ENCODE peak calls at places on chromosomes 7 and 10, in nine cellular contexts. A is fibroblast of mammary gland, I is heart right ventricle, V is Caco-2, M is left ventricle myocardium inferior, N is left lung, R is lung, G is fibroblast of lung, Z is GM23338. J is an unnamed sample.

GRCh38 chr10:98446121-98446655 is 547 bp downstream of the HPS1 start:
- DNase-seq in N (peak), I (peak), M (no peak), A (peak), G (peak), R (no peak), Z (peak), V (peak), J (no peak)

GRCh38 chr7:29109815-29110385 is 36.4 kb downstream of the CPVL start:
- DNase-seq in G (no peak), N (no peak), M (no peak), R (no peak), I (no peak), A (no peak), V (no peak), Z (no peak), J (no peak)

GRCh38 chr7:115208710-115209540 is 287.0 kb downstream of the MDFIC start:
- DNase-seq in G (no peak), V (no peak), I (no peak), A (no peak), Z (no peak), N (no peak), M (no peak), R (no peak), J (no peak)

GRCh38 chr7:134184767-134185166 is 57.6 kb downstream of the LRGUK start:
- DNase-seq in V (no peak), N (no peak), R (no peak), G (peak), Z (no peak), I (no peak), M (no peak), A (peak), J (no peak)

GRCh38 chr7:37920619-37921339 is at the start of gene EPDR1:
- DNase-seq in Z (peak), V (peak), M (peak), N (peak), I (peak), R (peak), A (no peak), G (peak), J (no peak)

GRCh38 chr7:107622429-107622828 is 38.2 kb upstream of the SLC26A4 start:
- DNase-seq in Z (no peak), M (no peak), V (no peak), G (peak), N (no peak), A (peak), I (no peak), R (no peak), J (no peak)

GRCh38 chr10:49070701-49071100 is 44.6 kb downstream of the VSTM4 start:
- DNase-seq in G (no peak), A (no peak), N (no peak), I (no peak), M (no peak), R (peak), V (no peak), Z (no peak), J (no peak)

GRCh38 chr10:34690403-34691049 is 124.6 kb downstream of the PARD3 start:
- DNase-seq in V (no peak), R (no peak), G (no peak), M (no peak), I (no peak), N (no peak), A (no peak), Z (no peak), J (no peak)

GRCh38 chr7:55021951-55022617 is 3.3 kb downstream of the EGFR start:
- DNase-seq in A (peak), I (no peak), M (no peak), Z (no peak), V (no peak), R (no peak), G (peak), N (no peak), J (no peak)

GRCh38 chr10:100027416-100027815 is 17.7 kb upstream of the DNMBP start:
- DNase-seq in A (no peak), G (no peak), I (no peak), Z (no peak), N (no peak), R (no peak), V (no peak), M (no peak), J (no peak)

GRCh38 chr10:100025528-100026070 is 15.9 kb upstream of the DNMBP start:
- DNase-seq in Z (no peak), V (no peak), M (no peak), R (no peak), I (no peak), N (no peak), G (no peak), A (no peak), J (no peak)

GRCh38 chr10:100022403-100022802 is 12.7 kb upstream of the DNMBP start:
- DNase-seq in I (no peak), R (no peak), M (no peak), A (peak), N (no peak), Z (no peak), G (peak), V (no peak), J (peak)

GRCh38 chr10:100021322-100021721 is 11.6 kb upstream of the DNMBP start:
- DNase-seq in Z (no peak), I (no peak), M (no peak), G (no peak), A (no peak), V (no peak), N (no peak), R (no peak), J (no peak)

GRCh38 chr10:100024741-100025140 is 15.0 kb upstream of the DNMBP start:
- DNase-seq in A (no peak), R (no peak), G (no peak), V (no peak), I (no peak), M (no peak), N (no peak), Z (no peak), J (no peak)
- H3K4me3 ChIP-seq in A (no peak), R (no peak), G (no peak), V (no peak), I (no peak), M (no peak), N (no peak), Z (no peak), J (no peak)

DNA sequence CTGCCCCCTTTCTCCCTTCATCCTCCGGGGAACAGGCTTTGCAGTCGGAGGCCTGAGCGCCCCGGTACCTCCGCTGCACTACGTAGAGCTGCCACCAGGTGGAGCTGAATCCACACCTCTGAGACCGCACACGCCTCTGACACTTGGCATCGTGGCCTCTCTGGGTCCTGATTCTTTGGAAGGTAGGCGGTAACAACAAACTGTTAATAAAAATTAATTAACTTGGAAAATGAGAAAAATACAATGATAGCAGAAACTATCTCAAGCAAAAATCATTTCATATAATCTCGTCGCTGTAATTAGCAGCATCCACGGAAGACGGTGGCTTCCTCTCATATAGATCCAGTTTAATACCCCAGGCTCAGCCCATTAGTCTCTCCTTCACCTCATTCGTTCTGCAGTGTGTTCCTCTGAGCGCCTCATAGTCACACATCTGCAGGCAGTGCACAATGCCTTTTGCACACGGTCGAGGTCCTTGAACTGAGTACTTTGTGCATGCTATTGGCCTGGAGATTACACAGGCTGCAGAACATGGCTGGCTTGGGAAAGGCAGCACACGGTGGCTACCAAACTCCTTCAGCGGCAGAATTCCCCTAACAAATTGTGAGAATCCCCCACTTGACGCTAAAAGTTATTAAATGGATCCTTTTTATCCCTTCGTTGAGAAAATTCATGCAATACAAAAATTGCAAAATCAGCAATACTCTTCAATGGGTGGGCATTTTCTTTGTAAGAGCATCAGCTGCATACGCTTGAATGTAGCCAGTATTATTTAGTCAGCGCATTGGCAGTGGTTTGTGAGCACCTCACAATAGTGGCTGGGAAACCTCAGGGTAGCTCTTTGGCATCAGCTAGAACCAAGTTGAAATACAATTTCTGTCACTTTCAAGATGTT is 18.7 kb downstream of the OR9A2 start:
- DNase-seq in N (peak), V (peak), I (peak), Z (peak), M (peak), A (peak), R (peak), G (peak), J (peak)
- TF ChIP-seq CTCF in N (peak), V (peak), I (peak), Z (peak), M (peak), A (peak), R (peak), G (peak), J (peak)

DNA sequence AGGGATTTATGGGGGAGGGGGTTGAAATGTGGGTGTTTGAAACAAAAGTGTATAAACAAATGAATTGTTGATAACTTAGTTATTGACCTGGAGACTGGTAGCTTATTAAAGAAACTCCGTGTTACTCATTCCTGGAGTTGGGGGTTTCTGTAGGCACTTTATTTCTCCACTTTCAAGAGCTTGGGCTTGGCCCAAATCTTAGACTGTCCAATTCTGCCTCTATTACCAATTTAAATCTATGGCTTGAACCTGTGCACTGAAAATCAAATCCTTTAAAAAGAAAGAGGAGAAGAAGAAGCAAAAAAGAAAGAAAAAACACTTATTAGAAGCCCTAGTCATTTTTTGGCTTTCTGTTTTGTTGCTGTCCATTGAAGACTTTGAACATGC is 2.7 kb downstream of the HOXA2 start:
- DNase-seq in A (no peak), V (no peak), M (no peak), Z (no peak), G (peak), I (no peak), R (no peak), N (no peak), J (no peak)
- H3K4me3 ChIP-seq in A (no peak), V (no peak), M (no peak), Z (no peak), G (peak), I (no peak), R (no peak), N (no peak), J (peak)

GRCh38 chr10:24884793-24885192 is 67.6 kb downstream of the PRTFDC1 start:
- DNase-seq in R (no peak), M (no peak), V (no peak), Z (peak), N (no peak), A (no peak), I (no peak), G (no peak), J (no peak)
- TF ChIP-seq CTCF in R (no peak), M (no peak), V (no peak), Z (peak), N (no peak), A (no peak), I (no peak), G (no peak), J (no peak)

DNA sequence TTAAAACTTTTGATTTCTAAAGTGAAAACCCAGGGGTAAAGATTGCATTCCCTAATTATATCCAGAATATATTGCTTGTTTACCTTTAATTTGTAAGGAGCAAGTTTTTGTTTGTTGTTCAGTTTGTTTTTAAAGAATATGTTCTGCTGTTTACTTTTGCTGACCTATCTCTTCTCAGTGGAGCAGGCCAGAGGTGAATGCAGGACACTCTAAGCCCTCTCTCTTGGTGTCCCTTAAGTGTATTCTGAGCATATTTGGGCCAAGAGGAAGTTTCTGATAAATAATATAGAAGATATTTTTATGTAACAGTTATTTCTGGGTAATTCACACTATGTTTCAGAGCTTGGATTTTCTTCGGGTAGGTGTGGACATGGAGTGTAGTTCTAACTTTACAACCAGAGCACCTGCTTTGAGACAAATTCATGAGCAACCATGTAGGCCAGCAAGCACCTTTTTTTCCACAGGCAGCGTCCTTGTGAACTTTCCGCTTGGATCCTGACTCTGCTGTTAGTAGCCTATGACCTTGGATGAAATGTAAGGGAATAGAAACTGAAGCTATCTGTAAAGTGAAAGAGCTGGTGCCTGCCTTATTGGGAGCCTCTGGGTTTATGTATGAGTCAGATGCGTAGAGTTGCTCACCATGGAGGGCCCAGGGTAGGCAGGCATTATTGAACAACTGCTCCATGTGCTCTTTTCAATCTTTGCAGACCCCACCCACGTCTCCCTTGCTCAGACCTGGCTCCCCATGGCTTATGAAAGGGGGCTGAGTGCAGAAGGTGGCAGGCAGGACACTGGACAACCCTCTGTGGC is 16.1 kb downstream of the OGDH start:
- DNase-seq in Z (no peak), M (no peak), R (no peak), V (no peak), A (no peak), I (no peak), N (no peak), G (peak), J (no peak)
- H3K4me3 ChIP-seq in Z (no peak), M (peak), R (no peak), V (no peak), A (no peak), I (no peak), N (no peak), G (no peak), J (no peak)

DNA sequence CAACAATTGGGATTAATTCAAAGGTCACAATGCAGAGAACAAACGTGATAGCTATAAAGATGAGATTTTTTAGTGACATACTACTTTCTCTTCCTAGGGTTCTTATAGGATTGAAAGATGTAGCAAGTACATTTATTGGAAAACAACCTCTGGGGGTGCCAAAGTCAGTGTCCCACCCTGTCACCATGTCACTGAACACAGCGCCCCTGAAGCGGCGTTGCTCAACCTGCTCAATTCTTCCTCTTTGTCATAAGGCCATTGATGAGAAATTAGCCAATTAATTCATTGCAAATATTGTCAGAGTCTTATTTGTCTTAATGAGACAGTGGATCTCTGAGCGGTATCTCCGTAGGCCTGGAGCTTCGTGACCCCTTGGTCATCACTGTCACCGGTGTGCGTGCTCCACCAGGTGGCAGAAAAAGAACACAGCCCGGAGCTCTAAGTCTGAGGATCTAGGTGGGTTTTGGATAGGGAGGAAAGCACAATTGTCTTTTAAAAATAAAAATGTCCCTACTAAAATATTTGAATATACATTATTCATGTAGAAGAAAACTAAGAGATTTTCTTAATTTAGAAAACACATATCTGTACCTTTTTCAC is 362.6 kb downstream of the PAXIP1 start:
- DNase-seq in A (no peak), M (no peak), V (peak), N (no peak), I (no peak), Z (no peak), G (no peak), R (no peak), J (no peak)
- TF ChIP-seq CTCF in A (no peak), M (no peak), V (peak), N (no peak), I (peak), Z (no peak), G (no peak), R (no peak), J (no peak)

GRCh38 chr7:128167316-128167691 is 73.8 kb upstream of the LEP start:
- DNase-seq in I (no peak), G (peak), Z (peak), V (peak), R (no peak), A (peak), M (no peak), N (no peak), J (peak)
- H3K4me3 ChIP-seq in I (peak), G (peak), Z (peak), V (peak), R (no peak), A (no peak), M (peak), N (peak), J (peak)

GRCh38 chr7:5422324-5423271 is 1.0 kb downstream of the TNRC18 start:
- DNase-seq in V (no peak), R (no peak), A (peak), I (no peak), M (peak), G (peak), Z (peak), N (peak), J (no peak)
- TF ChIP-seq CTCF in V (no peak), R (no peak), A (no peak), I (no peak), M (peak), G (no peak), Z (no peak), N (no peak), J (no peak)

GRCh38 chr10:92691042-92691590 is 1.4 kb downstream of the HHEX start:
- DNase-seq in V (no peak), G (no peak), A (no peak), Z (peak), M (peak), N (peak), I (peak), R (peak), J (no peak)

GRCh38 chr10:92692697-92693533 is 3.2 kb downstream of the HHEX start:
- DNase-seq in G (no peak), R (no peak), Z (no peak), V (no peak), N (no peak), M (no peak), I (no peak), A (no peak), J (no peak)

GRCh38 chr10:92693534-92693893 is 3.8 kb downstream of the HHEX start:
- DNase-seq in Z (no peak), N (no peak), I (no peak), M (no peak), A (no peak), V (no peak), G (no peak), R (no peak), J (no peak)

GRCh38 chr10:92691591-92692084 is 1.9 kb downstream of the HHEX start:
- DNase-seq in R (peak), I (peak), A (no peak), N (peak), Z (peak), V (peak), G (no peak), M (peak), J (no peak)

GRCh38 chr10:92692085-92692671 is 2.4 kb downstream of the HHEX start:
- DNase-seq in N (no peak), R (no peak), A (no peak), V (peak), M (no peak), Z (peak), I (peak), G (no peak), J (no peak)
- H3K4me3 ChIP-seq in N (peak), R (peak), A (no peak), V (peak), M (peak), Z (peak), I (peak), G (peak), J (no peak)

GRCh38 chr7:127392182-127392565 is 334 bp downstream of the ZNF800 start:
- DNase-seq in G (peak), I (no peak), Z (peak), M (peak), R (peak), N (peak), V (peak), A (peak), J (no peak)
- TF ChIP-seq CTCF in G (no peak), I (no peak), Z (no peak), M (no peak), R (no peak), N (no peak), V (no peak), A (no peak), J (no peak)

J was measured in astrocyte of the cerebellum.